ENCODE peak calls at places on chromosomes 1 and 21, in seven cellular contexts. One of them, this sample, is unnamed. For H3K27me3, the result is how much of the 10 kb centered on the place peaks cover.

GRCh38 chr1:169538998-169539871 is 47.0 kb downstream of the F5 start:
- DNase-seq in mesenchymal stem cell: peak
- DNase-seq in brain microvascular endothelial cell: peak
- DNase-seq in adipocyte: peak
- DNase-seq in suprapubic skin: no peak
- DNase-seq in psoas muscle: no peak
- DNase-seq in stomach: no peak
- DNase-seq in this sample: no peak

GRCh38 chr1:174165471-174166137 is 6.3 kb downstream of the RABGAP1L start:
- DNase-seq in mesenchymal stem cell: no peak
- DNase-seq in brain microvascular endothelial cell: no peak
- DNase-seq in adipocyte: peak
- DNase-seq in suprapubic skin: peak
- DNase-seq in psoas muscle: peak
- DNase-seq in stomach: no peak
- DNase-seq in this sample: no peak

GRCh38 chr1:58765016-58765415 is 18.8 kb downstream of the JUN start:
- DNase-seq in mesenchymal stem cell: no peak
- DNase-seq in brain microvascular endothelial cell: no peak
- DNase-seq in adipocyte: no peak
- DNase-seq in suprapubic skin: no peak
- DNase-seq in psoas muscle: no peak
- DNase-seq in stomach: no peak
- DNase-seq in this sample: no peak

GRCh38 chr21:36702622-36702968 is 3.7 kb downstream of the SIM2 start:
- DNase-seq in mesenchymal stem cell: no peak
- DNase-seq in brain microvascular endothelial cell: no peak
- DNase-seq in adipocyte: no peak
- DNase-seq in suprapubic skin: no peak
- DNase-seq in psoas muscle: no peak
- DNase-seq in stomach: no peak
- DNase-seq in this sample: no peak

GRCh38 chr1:36133484-36133883 is 8.5 kb upstream of the COL8A2 start:
- DNase-seq in mesenchymal stem cell: peak
- DNase-seq in brain microvascular endothelial cell: peak
- DNase-seq in adipocyte: peak
- DNase-seq in suprapubic skin: peak
- DNase-seq in psoas muscle: peak
- DNase-seq in stomach: peak
- DNase-seq in this sample: peak

GRCh38 chr1:31730336-31731048 is 26.7 kb upstream of the COL16A1 start:
- DNase-seq in mesenchymal stem cell: no peak
- DNase-seq in brain microvascular endothelial cell: no peak
- DNase-seq in adipocyte: no peak
- DNase-seq in suprapubic skin: no peak
- DNase-seq in psoas muscle: no peak
- DNase-seq in stomach: no peak
- DNase-seq in this sample: no peak

GRCh38 chr1:201656670-201657032 is 117.7 kb downstream of the NAV1 start:
- DNase-seq in mesenchymal stem cell: peak
- DNase-seq in brain microvascular endothelial cell: no peak
- DNase-seq in adipocyte: peak
- DNase-seq in suprapubic skin: no peak
- DNase-seq in psoas muscle: peak
- DNase-seq in stomach: no peak
- DNase-seq in this sample: no peak

GRCh38 chr1:5756434-5757176 is 235.6 kb downstream of the NPHP4 start:
- DNase-seq in mesenchymal stem cell: no peak
- DNase-seq in brain microvascular endothelial cell: no peak
- DNase-seq in adipocyte: no peak
- DNase-seq in suprapubic skin: no peak
- DNase-seq in psoas muscle: no peak
- DNase-seq in stomach: no peak
- DNase-seq in this sample: no peak

GRCh38 chr1:237470712-237471310 is 419.9 kb downstream of the ZP4 start:
- DNase-seq in mesenchymal stem cell: no peak
- DNase-seq in brain microvascular endothelial cell: no peak
- DNase-seq in adipocyte: no peak
- DNase-seq in suprapubic skin: no peak
- DNase-seq in psoas muscle: no peak
- DNase-seq in stomach: peak
- DNase-seq in this sample: peak

GRCh38 chr1:190679444-190679843 is 201.8 kb upstream of the BRINP3 start:
- DNase-seq in mesenchymal stem cell: no peak
- DNase-seq in brain microvascular endothelial cell: no peak
- DNase-seq in adipocyte: no peak
- DNase-seq in suprapubic skin: no peak
- DNase-seq in psoas muscle: no peak
- DNase-seq in stomach: no peak
- DNase-seq in this sample: no peak

GRCh38 chr1:11789126-11790067 is 16.4 kb downstream of the MTHFR start:
- DNase-seq in mesenchymal stem cell: no peak
- DNase-seq in brain microvascular endothelial cell: no peak
- DNase-seq in adipocyte: no peak
- DNase-seq in suprapubic skin: no peak
- DNase-seq in psoas muscle: no peak
- DNase-seq in stomach: no peak
- DNase-seq in this sample: no peak

GRCh38 chr21:32496536-32496935 is 84.0 kb downstream of the EVA1C start:
- DNase-seq in mesenchymal stem cell: no peak
- DNase-seq in brain microvascular endothelial cell: no peak
- DNase-seq in adipocyte: no peak
- DNase-seq in suprapubic skin: no peak
- DNase-seq in psoas muscle: no peak
- DNase-seq in stomach: no peak
- DNase-seq in this sample: no peak

GRCh38 chr1:9651565-9652378 is at the start of gene PIK3CD:
- DNase-seq in mesenchymal stem cell: peak
- DNase-seq in brain microvascular endothelial cell: peak
- DNase-seq in adipocyte: peak
- DNase-seq in suprapubic skin: no peak
- DNase-seq in psoas muscle: peak
- DNase-seq in stomach: no peak
- DNase-seq in this sample: no peak

GRCh38 chr1:11211925-11212587 is 22.9 kb downstream of the ANGPTL7 start:
- DNase-seq in mesenchymal stem cell: no peak
- DNase-seq in brain microvascular endothelial cell: no peak
- DNase-seq in adipocyte: no peak
- DNase-seq in suprapubic skin: no peak
- DNase-seq in psoas muscle: no peak
- DNase-seq in stomach: no peak
- DNase-seq in this sample: no peak

GRCh38 chr1:54606096-54606989 is 17.0 kb downstream of the FAM151A start:
- DNase-seq in mesenchymal stem cell: no peak
- DNase-seq in brain microvascular endothelial cell: no peak
- DNase-seq in adipocyte: no peak
- DNase-seq in suprapubic skin: peak
- DNase-seq in psoas muscle: no peak
- DNase-seq in stomach: no peak
- DNase-seq in this sample: peak

GRCh38 chr1:108000620-108001105 is 35.7 kb upstream of the VAV3 start:
- DNase-seq in mesenchymal stem cell: peak
- DNase-seq in brain microvascular endothelial cell: peak
- DNase-seq in adipocyte: peak
- DNase-seq in suprapubic skin: no peak
- DNase-seq in psoas muscle: peak
- DNase-seq in stomach: peak
- DNase-seq in this sample: peak

GRCh38 chr1:14778882-14779594 is 180.6 kb downstream of the KAZN start:
- DNase-seq in mesenchymal stem cell: peak
- DNase-seq in brain microvascular endothelial cell: peak
- DNase-seq in adipocyte: peak
- DNase-seq in suprapubic skin: no peak
- DNase-seq in psoas muscle: peak
- DNase-seq in stomach: peak
- DNase-seq in this sample: peak

GRCh38 chr1:12745992-12746323 is at the start of gene CFAP107:
- DNase-seq in mesenchymal stem cell: no peak
- DNase-seq in brain microvascular endothelial cell: no peak
- DNase-seq in adipocyte: peak
- DNase-seq in suprapubic skin: no peak
- DNase-seq in psoas muscle: no peak
- DNase-seq in stomach: no peak
- DNase-seq in this sample: no peak

GRCh38 chr1:228415853-228416216 is 826 bp downstream of the TRIM17 start:
- DNase-seq in mesenchymal stem cell: no peak
- DNase-seq in brain microvascular endothelial cell: no peak
- DNase-seq in adipocyte: no peak
- DNase-seq in suprapubic skin: no peak
- DNase-seq in psoas muscle: no peak
- DNase-seq in stomach: no peak
- DNase-seq in this sample: no peak

GRCh38 chr1:228416217-228416971 is at the start of gene TRIM17:
- DNase-seq in mesenchymal stem cell: peak
- DNase-seq in brain microvascular endothelial cell: no peak
- DNase-seq in adipocyte: peak
- DNase-seq in suprapubic skin: peak
- DNase-seq in psoas muscle: no peak
- DNase-seq in stomach: no peak
- DNase-seq in this sample: no peak

GRCh38 chr1:228417471-228418203 is 976 bp upstream of the TRIM17 start:
- DNase-seq in mesenchymal stem cell: no peak
- DNase-seq in brain microvascular endothelial cell: no peak
- DNase-seq in adipocyte: no peak
- DNase-seq in suprapubic skin: peak
- DNase-seq in psoas muscle: no peak
- DNase-seq in stomach: no peak
- DNase-seq in this sample: no peak

GRCh38 chr1:228415221-228415620 is 1.4 kb downstream of the TRIM17 start:
- DNase-seq in mesenchymal stem cell: no peak
- DNase-seq in brain microvascular endothelial cell: no peak
- DNase-seq in adipocyte: no peak
- DNase-seq in suprapubic skin: peak
- DNase-seq in psoas muscle: no peak
- DNase-seq in stomach: no peak
- DNase-seq in this sample: no peak

DNA sequence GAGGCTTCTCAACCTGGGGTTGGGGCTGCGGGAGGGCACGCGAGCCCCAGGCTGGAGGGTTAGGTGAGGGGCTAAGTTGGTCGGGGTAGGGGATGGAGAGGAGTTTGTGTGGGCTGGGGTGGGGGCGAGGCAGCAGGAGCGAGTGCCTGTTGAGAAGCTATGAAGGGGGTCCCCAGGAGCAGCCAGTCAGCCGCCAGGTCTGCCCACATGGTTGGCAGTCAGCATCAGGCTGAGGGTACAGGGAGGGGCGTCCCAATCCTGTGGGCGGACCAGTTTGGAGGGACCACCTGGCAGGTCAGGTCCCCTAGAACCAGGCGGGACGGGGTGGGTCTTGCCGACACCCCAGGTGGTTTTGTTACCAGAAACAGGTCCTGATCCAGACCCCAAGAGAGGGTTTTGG is 400 bp upstream of the TRIM17 start:
- DNase-seq in mesenchymal stem cell: no peak
- DNase-seq in brain microvascular endothelial cell: no peak
- DNase-seq in adipocyte: no peak
- DNase-seq in suprapubic skin: peak
- DNase-seq in psoas muscle: no peak
- DNase-seq in stomach: no peak
- DNase-seq in this sample: no peak
- H3K4me3 ChIP-seq in mesenchymal stem cell: no peak
- H3K4me3 ChIP-seq in brain microvascular endothelial cell: no peak
- H3K4me3 ChIP-seq in adipocyte: no peak
- H3K4me3 ChIP-seq in suprapubic skin: peak
- H3K4me3 ChIP-seq in psoas muscle: no peak
- H3K4me3 ChIP-seq in stomach: peak
- H3K4me3 ChIP-seq in this sample: no peak

GRCh38 chr1:162240643-162240976 is 136.0 kb downstream of the SPATA46 start:
- DNase-seq in mesenchymal stem cell: no peak
- DNase-seq in brain microvascular endothelial cell: no peak
- DNase-seq in adipocyte: no peak
- DNase-seq in suprapubic skin: no peak
- DNase-seq in psoas muscle: no peak
- DNase-seq in stomach: no peak
- DNase-seq in this sample: no peak
- H3K27me3 ChIP-seq in mesenchymal stem cell: under half
- H3K27me3 ChIP-seq in brain microvascular endothelial cell: under half
- H3K27me3 ChIP-seq in adipocyte: under half
- H3K27me3 ChIP-seq in suprapubic skin: under half
- H3K27me3 ChIP-seq in psoas muscle: under half
- H3K27me3 ChIP-seq in stomach: under half
- H3K27me3 ChIP-seq in this sample: under half

DNA sequence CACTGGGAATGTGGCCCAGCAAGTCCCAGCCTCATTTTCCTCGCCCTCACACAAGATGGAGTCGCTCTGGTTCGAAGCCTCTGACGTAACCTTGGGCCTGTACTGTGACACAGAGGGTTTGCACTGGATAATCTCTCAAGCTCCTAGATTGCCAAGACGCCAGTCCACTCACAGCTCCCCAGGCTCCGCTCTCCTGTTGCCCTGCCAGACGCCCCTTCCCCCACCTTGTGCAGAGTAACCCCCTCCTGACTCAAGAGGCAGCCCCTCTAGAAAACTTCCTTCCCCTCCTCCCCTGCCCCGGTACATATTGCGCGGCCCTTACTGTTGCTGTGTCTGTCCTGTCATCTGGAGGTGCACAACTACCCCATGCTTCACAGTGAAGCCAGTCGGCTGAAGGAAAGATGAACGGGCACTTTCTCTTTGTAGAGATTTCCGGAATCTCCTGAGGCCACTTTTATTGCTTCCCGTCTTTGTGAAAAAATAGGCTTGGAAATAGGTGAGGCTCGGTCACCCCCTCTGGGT is 996 bp upstream of the KIAA1614 start:
- DNase-seq in mesenchymal stem cell: peak
- DNase-seq in brain microvascular endothelial cell: no peak
- DNase-seq in adipocyte: peak
- DNase-seq in suprapubic skin: peak
- DNase-seq in psoas muscle: no peak
- DNase-seq in stomach: no peak
- DNase-seq in this sample: no peak
- H3K4me3 ChIP-seq in mesenchymal stem cell: peak
- H3K4me3 ChIP-seq in brain microvascular endothelial cell: peak
- H3K4me3 ChIP-seq in adipocyte: peak
- H3K4me3 ChIP-seq in suprapubic skin: peak
- H3K4me3 ChIP-seq in psoas muscle: peak
- H3K4me3 ChIP-seq in stomach: peak
- H3K4me3 ChIP-seq in this sample: peak

DNA sequence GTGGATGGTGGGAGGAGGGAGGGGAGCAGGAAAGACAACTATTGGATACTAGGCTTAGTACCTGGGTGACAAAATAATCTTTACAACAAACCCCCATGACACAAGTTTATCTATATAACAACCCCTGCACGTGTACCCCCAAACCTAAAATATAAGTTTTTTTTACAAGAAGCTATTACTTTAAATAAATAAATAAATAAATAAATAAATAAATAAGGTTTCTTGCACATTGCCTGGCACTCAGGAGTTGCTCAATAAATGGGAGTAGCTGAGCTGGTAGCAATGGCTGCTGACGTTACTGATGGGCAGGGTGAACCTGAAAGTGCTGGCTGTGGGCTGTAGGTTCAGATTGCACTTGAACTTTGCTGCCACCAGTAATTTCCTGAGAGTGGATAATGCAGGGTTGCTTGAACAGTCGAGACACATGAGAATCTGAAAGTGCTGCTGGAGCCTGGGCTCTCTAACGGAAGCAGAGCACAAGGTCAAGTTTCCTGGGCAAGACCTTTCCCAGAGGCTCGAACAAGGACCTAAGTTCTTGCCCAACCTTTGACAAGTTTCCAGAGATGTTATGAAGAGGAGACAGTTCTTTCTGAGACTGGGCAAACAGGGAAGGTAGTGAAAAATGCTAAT is 14.8 kb upstream of the KCNE2 start:
- DNase-seq in mesenchymal stem cell: no peak
- DNase-seq in brain microvascular endothelial cell: no peak
- DNase-seq in adipocyte: no peak
- DNase-seq in suprapubic skin: no peak
- DNase-seq in psoas muscle: no peak
- DNase-seq in stomach: no peak
- DNase-seq in this sample: no peak
- H3K27me3 ChIP-seq in mesenchymal stem cell: under half
- H3K27me3 ChIP-seq in brain microvascular endothelial cell: under half
- H3K27me3 ChIP-seq in adipocyte: under half
- H3K27me3 ChIP-seq in suprapubic skin: under half
- H3K27me3 ChIP-seq in psoas muscle: under half
- H3K27me3 ChIP-seq in stomach: under half
- H3K27me3 ChIP-seq in this sample: under half

This sample was measured in small intestine.